ENCODE peak calls at places on chromosomes 1 and 21, in four cellular contexts. One of them, this sample, is unnamed.

GRCh38 chr1:1422465-1423244 is 1.6 kb upstream of the ANKRD65 start:
- DNase-seq in heart right ventricle: peak; percentile 17
- DNase-seq in cardiac fibroblast: no peak
- DNase-seq in CD8-positive, alpha-beta T cell: no peak
- DNase-seq in this sample: peak; percentile 31

GRCh38 chr1:13583592-13583963 is at the start of gene PDPN:
- DNase-seq in heart right ventricle: peak; percentile 40
- DNase-seq in cardiac fibroblast: peak; percentile 42
- DNase-seq in CD8-positive, alpha-beta T cell: no peak
- DNase-seq in this sample: peak; percentile 29

GRCh38 chr1:55823521-55824296 is 608.5 kb upstream of the USP24 start:
- DNase-seq in heart right ventricle: no peak
- DNase-seq in cardiac fibroblast: peak; percentile 54
- DNase-seq in CD8-positive, alpha-beta T cell: no peak
- DNase-seq in this sample: no peak

GRCh38 chr1:40984066-40984465 is 4.6 kb downstream of the CTPS1 start:
- DNase-seq in heart right ventricle: no peak
- DNase-seq in cardiac fibroblast: peak; percentile 79
- DNase-seq in CD8-positive, alpha-beta T cell: no peak
- DNase-seq in this sample: no peak

GRCh38 chr1:243731301-243731891 is 118.6 kb downstream of the AKT3 start:
- DNase-seq in heart right ventricle: peak; percentile 55
- DNase-seq in cardiac fibroblast: peak; percentile 80
- DNase-seq in CD8-positive, alpha-beta T cell: no peak
- DNase-seq in this sample: peak; percentile 45

GRCh38 chr1:113975211-113975895 is 3.9 kb upstream of the OLFML3 start:
- DNase-seq in heart right ventricle: no peak
- DNase-seq in cardiac fibroblast: peak; percentile 55
- DNase-seq in CD8-positive, alpha-beta T cell: no peak
- DNase-seq in this sample: no peak

GRCh38 chr1:154775559-154776338 is 94.3 kb downstream of the KCNN3 start:
- DNase-seq in heart right ventricle: no peak
- DNase-seq in cardiac fibroblast: no peak
- DNase-seq in CD8-positive, alpha-beta T cell: no peak
- DNase-seq in this sample: no peak

GRCh38 chr21:28099296-28099695 is 893.4 kb downstream of the LTN1 start:
- DNase-seq in heart right ventricle: peak; percentile 69
- DNase-seq in cardiac fibroblast: no peak
- DNase-seq in CD8-positive, alpha-beta T cell: no peak
- DNase-seq in this sample: peak; percentile 58

GRCh38 chr1:182389619-182390047 is 2.0 kb downstream of the GLUL start:
- DNase-seq in heart right ventricle: peak; percentile 12
- DNase-seq in cardiac fibroblast: peak; percentile 11
- DNase-seq in CD8-positive, alpha-beta T cell: no peak
- DNase-seq in this sample: no peak

GRCh38 chr21:26800001-26800400 is 45.2 kb downstream of the ADAMTS1 start:
- DNase-seq in heart right ventricle: no peak
- DNase-seq in cardiac fibroblast: no peak
- DNase-seq in CD8-positive, alpha-beta T cell: no peak
- DNase-seq in this sample: no peak

GRCh38 chr1:38084700-38085099 is 38.1 kb upstream of the POU3F1 start:
- DNase-seq in heart right ventricle: peak; percentile 43
- DNase-seq in cardiac fibroblast: no peak
- DNase-seq in CD8-positive, alpha-beta T cell: no peak
- DNase-seq in this sample: peak; percentile 49

GRCh38 chr1:16204634-16205332 is 7.7 kb downstream of the ARHGEF19 start:
- DNase-seq in heart right ventricle: no peak
- DNase-seq in cardiac fibroblast: no peak
- DNase-seq in CD8-positive, alpha-beta T cell: peak; percentile 45
- DNase-seq in this sample: no peak

GRCh38 chr21:34885125-34885524 is 164.0 kb downstream of the RUNX1 start:
- DNase-seq in heart right ventricle: no peak
- DNase-seq in cardiac fibroblast: no peak
- DNase-seq in CD8-positive, alpha-beta T cell: no peak
- DNase-seq in this sample: no peak

GRCh38 chr1:231666957-231667601 is 40.5 kb downstream of the DISC1 start:
- DNase-seq in heart right ventricle: no peak
- DNase-seq in cardiac fibroblast: no peak
- DNase-seq in CD8-positive, alpha-beta T cell: no peak
- DNase-seq in this sample: no peak

GRCh38 chr1:207868252-207868768 is 42.6 kb downstream of the CD34 start:
- DNase-seq in heart right ventricle: peak; percentile 54
- DNase-seq in cardiac fibroblast: peak; percentile 61
- DNase-seq in CD8-positive, alpha-beta T cell: peak; percentile 15
- DNase-seq in this sample: peak; percentile 60

GRCh38 chr1:28115267-28115666 is 26.9 kb upstream of the EYA3 start:
- DNase-seq in heart right ventricle: no peak
- DNase-seq in cardiac fibroblast: peak; percentile 19
- DNase-seq in CD8-positive, alpha-beta T cell: peak; percentile 10
- DNase-seq in this sample: peak; percentile 23

GRCh38 chr1:158177705-158178450 is 2.8 kb upstream of the CD1D start:
- DNase-seq in heart right ventricle: peak; percentile 95
- DNase-seq in cardiac fibroblast: peak; percentile 73
- DNase-seq in CD8-positive, alpha-beta T cell: no peak
- DNase-seq in this sample: peak; percentile 97

GRCh38 chr21:45551816-45552695 is 9.8 kb upstream of the SLC19A1 start:
- DNase-seq in heart right ventricle: no peak
- DNase-seq in cardiac fibroblast: no peak
- DNase-seq in CD8-positive, alpha-beta T cell: no peak
- DNase-seq in this sample: no peak

GRCh38 chr1:219271914-219272545 is 98.4 kb downstream of the LYPLAL1 start:
- DNase-seq in heart right ventricle: no peak
- DNase-seq in cardiac fibroblast: no peak
- DNase-seq in CD8-positive, alpha-beta T cell: no peak
- DNase-seq in this sample: no peak

GRCh38 chr1:155978325-155978972 is at the start of gene ARHGEF2:
- DNase-seq in heart right ventricle: peak; percentile 87
- DNase-seq in cardiac fibroblast: peak; percentile 56
- DNase-seq in CD8-positive, alpha-beta T cell: peak; percentile 78
- DNase-seq in this sample: peak; percentile 92

GRCh38 chr1:34785231-34785874 is 4.3 kb downstream of the GJB3 start:
- DNase-seq in heart right ventricle: no peak
- DNase-seq in cardiac fibroblast: no peak
- DNase-seq in CD8-positive, alpha-beta T cell: no peak
- DNase-seq in this sample: no peak
- H3K4me3 ChIP-seq in heart right ventricle: no peak overlapping the region
- H3K4me3 ChIP-seq in cardiac fibroblast: no peak overlapping the region
- H3K4me3 ChIP-seq in CD8-positive, alpha-beta T cell: no peak overlapping the region
- H3K4me3 ChIP-seq in this sample: no peak overlapping the region

GRCh38 chr1:64502924-64503323 is 33.0 kb downstream of the CACHD1 start:
- DNase-seq in heart right ventricle: no peak
- DNase-seq in cardiac fibroblast: no peak
- DNase-seq in CD8-positive, alpha-beta T cell: no peak
- DNase-seq in this sample: no peak

GRCh38 chr1:64505232-64505943 is 35.5 kb downstream of the CACHD1 start:
- DNase-seq in heart right ventricle: peak; percentile 23
- DNase-seq in cardiac fibroblast: no peak
- DNase-seq in CD8-positive, alpha-beta T cell: peak; percentile 66
- DNase-seq in this sample: peak; percentile 76

GRCh38 chr1:64508521-64509096 is 38.7 kb downstream of the CACHD1 start:
- DNase-seq in heart right ventricle: no peak
- DNase-seq in cardiac fibroblast: no peak
- DNase-seq in CD8-positive, alpha-beta T cell: no peak
- DNase-seq in this sample: no peak

GRCh38 chr1:64507897-64508296 is 38.0 kb downstream of the CACHD1 start:
- DNase-seq in heart right ventricle: no peak
- DNase-seq in cardiac fibroblast: no peak
- DNase-seq in CD8-positive, alpha-beta T cell: no peak
- DNase-seq in this sample: no peak

DNA sequence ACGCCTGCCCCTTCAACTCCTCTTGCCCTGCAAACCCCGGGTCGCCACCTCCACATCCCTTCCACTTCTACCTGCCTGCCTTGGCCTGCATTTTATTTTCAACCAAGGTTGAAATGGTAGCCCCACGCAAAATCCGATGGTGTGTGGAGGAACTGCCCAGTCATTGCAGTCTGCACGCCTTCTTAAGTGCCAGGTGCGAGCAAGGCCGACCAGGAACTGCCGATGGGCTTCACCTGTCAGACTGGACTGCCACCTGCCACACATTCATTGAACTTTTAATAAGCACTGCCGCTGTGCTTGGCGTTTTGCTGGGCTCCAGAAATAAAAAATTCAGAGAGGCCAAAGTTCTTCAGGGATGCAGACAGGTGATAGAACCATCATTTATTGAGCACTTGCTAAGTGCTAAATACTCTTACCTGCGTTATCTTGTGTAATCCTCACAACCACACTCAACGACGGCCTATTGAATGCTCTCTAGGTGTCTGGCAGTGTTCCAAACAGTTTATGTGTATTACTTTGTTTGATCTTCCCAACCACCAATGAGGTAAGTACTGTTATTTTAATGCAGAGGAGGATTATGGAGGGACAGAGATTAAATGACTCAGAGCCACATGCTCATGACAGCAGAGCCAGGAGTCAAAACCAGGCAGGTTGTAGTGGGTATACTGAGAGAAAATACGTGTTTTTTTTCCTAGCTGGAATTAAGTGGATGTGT is 36.2 kb downstream of the CACHD1 start:
- DNase-seq in heart right ventricle: no peak
- DNase-seq in cardiac fibroblast: no peak
- DNase-seq in CD8-positive, alpha-beta T cell: peak; percentile 27
- DNase-seq in this sample: no peak
- H3K4me3 ChIP-seq in heart right ventricle: peak overlapping the region; percentile 59
- H3K4me3 ChIP-seq in cardiac fibroblast: peak overlapping the region; percentile 26
- H3K4me3 ChIP-seq in CD8-positive, alpha-beta T cell: peak overlapping the region; percentile 48
- H3K4me3 ChIP-seq in this sample: peak overlapping the region; percentile 56

DNA sequence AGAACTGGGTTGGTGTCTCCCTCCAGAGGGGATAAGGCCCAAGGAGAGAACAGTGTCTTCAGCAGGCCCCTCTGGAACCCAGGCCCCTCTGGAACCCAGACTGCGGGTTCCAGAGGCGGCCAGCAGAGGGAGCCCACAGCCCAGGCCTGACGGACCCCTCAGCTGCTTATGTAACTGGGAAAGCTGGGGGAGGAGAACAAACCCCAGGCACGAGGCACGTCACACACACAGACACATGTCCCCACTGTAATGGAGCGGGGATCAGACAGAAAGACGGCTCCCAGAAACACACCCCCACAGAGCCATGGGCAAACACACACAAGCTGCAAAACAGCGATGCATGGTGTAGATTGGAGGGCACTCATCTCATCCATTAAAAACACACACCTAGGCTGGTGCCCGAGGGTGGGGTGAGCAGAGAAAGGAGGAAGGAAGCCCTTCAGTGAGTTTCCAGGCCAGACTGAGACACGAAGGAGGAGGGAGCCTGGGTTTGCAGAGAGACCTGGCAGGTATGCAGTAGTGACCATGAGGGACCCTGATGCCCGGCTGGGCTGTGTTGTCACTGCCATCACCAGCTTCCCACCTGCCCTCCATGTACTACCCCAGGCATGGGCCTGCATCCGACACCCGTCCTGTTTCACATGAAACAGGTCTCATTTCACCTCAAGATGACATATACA is 2.8 kb upstream of the IGSF8 start:
- DNase-seq in heart right ventricle: peak; percentile 91
- DNase-seq in cardiac fibroblast: peak; percentile 73
- DNase-seq in CD8-positive, alpha-beta T cell: peak; percentile 80
- DNase-seq in this sample: peak; percentile 87
- H3K4me3 ChIP-seq in heart right ventricle: no peak overlapping the region
- H3K4me3 ChIP-seq in cardiac fibroblast: no peak overlapping the region
- H3K4me3 ChIP-seq in CD8-positive, alpha-beta T cell: no peak overlapping the region
- H3K4me3 ChIP-seq in this sample: no peak overlapping the region

DNA sequence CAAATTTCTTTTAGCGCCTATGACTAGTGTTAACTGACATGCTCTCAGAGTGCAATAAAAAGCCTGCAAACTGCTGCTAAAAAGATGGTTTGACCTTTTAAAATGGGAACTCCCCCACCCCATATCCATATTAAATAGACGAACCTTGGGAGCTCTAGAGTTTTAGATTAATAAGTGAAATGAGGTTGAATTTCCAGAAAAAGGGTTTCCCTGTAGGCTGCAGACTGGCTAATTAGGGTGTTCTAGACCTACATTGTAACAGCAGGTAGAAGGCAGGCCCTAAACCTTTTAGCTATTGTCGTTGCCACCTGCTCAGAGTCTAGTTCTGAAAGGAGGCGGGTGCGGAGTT is 2.2 kb downstream of the FAM78B start:
- DNase-seq in heart right ventricle: no peak
- DNase-seq in cardiac fibroblast: no peak
- DNase-seq in CD8-positive, alpha-beta T cell: no peak
- DNase-seq in this sample: no peak
- H3K4me3 ChIP-seq in heart right ventricle: peak overlapping the region; percentile 66
- H3K4me3 ChIP-seq in cardiac fibroblast: no peak overlapping the region
- H3K4me3 ChIP-seq in CD8-positive, alpha-beta T cell: no peak overlapping the region
- H3K4me3 ChIP-seq in this sample: peak overlapping the region; percentile 64

GRCh38 chr1:51610637-51611036 is 6.3 kb upstream of the OSBPL9 start:
- DNase-seq in heart right ventricle: no peak
- DNase-seq in cardiac fibroblast: no peak
- DNase-seq in CD8-positive, alpha-beta T cell: no peak
- DNase-seq in this sample: no peak
- H3K4me3 ChIP-seq in heart right ventricle: no peak overlapping the region
- H3K4me3 ChIP-seq in cardiac fibroblast: no peak overlapping the region
- H3K4me3 ChIP-seq in CD8-positive, alpha-beta T cell: no peak overlapping the region
- H3K4me3 ChIP-seq in this sample: no peak overlapping the region